ENCODE peak calls at places on chromosomes 1 and 21, in six cellular contexts. One of them, this sample, is unnamed.
A peak's percentile ranks its signal among the peaks of the same experiment; 100 is the strongest.

GRCh38 chr1:179781962-179782361 is 38.9 kb downstream of the FAM163A start:
- DNase-seq in left ventricle myocardium inferior: peak; percentile 76
- DNase-seq in mammary epithelial cell: no peak
- DNase-seq in kidney epithelial cell: no peak
- DNase-seq in cardiac muscle cell: peak; percentile 90
- DNase-seq in CD4-positive, CD25-positive, alpha-beta regulatory T cell: no peak
- DNase-seq in this sample: no peak

GRCh38 chr1:211775208-211775607 is 55.4 kb downstream of the LPGAT1 start:
- DNase-seq in CD4-positive, CD25-positive, alpha-beta regulatory T cell: no peak
- DNase-seq in kidney epithelial cell: no peak
- DNase-seq in mammary epithelial cell: no peak
- DNase-seq in cardiac muscle cell: no peak
- DNase-seq in left ventricle myocardium inferior: no peak
- DNase-seq in this sample: peak; percentile 4

GRCh38 chr1:30966690-30967369 is 58.3 kb upstream of the SDC3 start:
- DNase-seq in cardiac muscle cell: peak; percentile 84
- DNase-seq in left ventricle myocardium inferior: no peak
- DNase-seq in CD4-positive, CD25-positive, alpha-beta regulatory T cell: no peak
- DNase-seq in mammary epithelial cell: peak; percentile 31
- DNase-seq in kidney epithelial cell: no peak
- DNase-seq in this sample: no peak

GRCh38 chr21:16033193-16033592 is 303.4 kb downstream of the USP25 start:
- DNase-seq in CD4-positive, CD25-positive, alpha-beta regulatory T cell: no peak
- DNase-seq in cardiac muscle cell: no peak
- DNase-seq in kidney epithelial cell: no peak
- DNase-seq in left ventricle myocardium inferior: no peak
- DNase-seq in mammary epithelial cell: no peak
- DNase-seq in this sample: no peak

GRCh38 chr1:94160811-94161210 is 39.9 kb upstream of the ABCA4 start:
- DNase-seq in kidney epithelial cell: peak; percentile 67
- DNase-seq in CD4-positive, CD25-positive, alpha-beta regulatory T cell: no peak
- DNase-seq in mammary epithelial cell: peak; percentile 32
- DNase-seq in cardiac muscle cell: peak; percentile 78
- DNase-seq in left ventricle myocardium inferior: no peak
- DNase-seq in this sample: peak; percentile 68

GRCh38 chr1:89987170-89987819 is 7.6 kb upstream of the ZNF326 start:
- DNase-seq in left ventricle myocardium inferior: no peak
- DNase-seq in CD4-positive, CD25-positive, alpha-beta regulatory T cell: peak; percentile 83
- DNase-seq in cardiac muscle cell: peak; percentile 85
- DNase-seq in kidney epithelial cell: peak; percentile 34
- DNase-seq in mammary epithelial cell: peak; percentile 66
- DNase-seq in this sample: peak; percentile 37

GRCh38 chr1:234617135-234617985 is 7.4 kb upstream of the IRF2BP2 start:
- DNase-seq in CD4-positive, CD25-positive, alpha-beta regulatory T cell: no peak
- DNase-seq in kidney epithelial cell: no peak
- DNase-seq in cardiac muscle cell: peak; percentile 73
- DNase-seq in mammary epithelial cell: peak; percentile 33
- DNase-seq in left ventricle myocardium inferior: no peak
- DNase-seq in this sample: no peak

GRCh38 chr1:224168859-224169380 is 14.1 kb upstream of the DEGS1 start:
- DNase-seq in CD4-positive, CD25-positive, alpha-beta regulatory T cell: peak; percentile 72
- DNase-seq in left ventricle myocardium inferior: no peak
- DNase-seq in kidney epithelial cell: no peak
- DNase-seq in cardiac muscle cell: peak; percentile 96
- DNase-seq in mammary epithelial cell: no peak
- DNase-seq in this sample: no peak

GRCh38 chr21:26388731-26389231 is 184.3 kb downstream of the CYYR1 start:
- DNase-seq in cardiac muscle cell: peak; percentile 48
- DNase-seq in CD4-positive, CD25-positive, alpha-beta regulatory T cell: no peak
- DNase-seq in kidney epithelial cell: peak; percentile 53
- DNase-seq in mammary epithelial cell: peak; percentile 70
- DNase-seq in left ventricle myocardium inferior: no peak
- DNase-seq in this sample: peak; percentile 61

DNA sequence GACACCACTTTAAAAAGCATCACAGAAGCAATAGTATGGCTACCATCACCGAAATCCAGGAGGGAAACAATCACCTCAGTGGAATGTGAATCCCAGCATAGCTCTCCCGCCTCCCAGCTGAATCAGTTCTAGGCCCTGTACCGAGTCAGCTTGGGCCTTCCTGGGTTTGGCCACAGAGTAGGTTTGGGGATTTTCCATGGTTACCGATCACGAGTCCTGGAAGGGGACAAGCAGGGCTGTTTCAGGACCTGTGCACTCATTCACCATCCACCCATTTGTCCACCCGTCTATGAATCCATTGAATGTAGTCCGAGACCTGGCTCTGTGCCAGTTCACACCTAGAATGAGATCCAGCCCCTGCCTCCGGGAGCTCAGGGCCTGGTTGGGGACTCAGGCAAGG is 94.2 kb downstream of the ARHGEF10L start:
- DNase-seq in mammary epithelial cell: peak; percentile 82
- DNase-seq in CD4-positive, CD25-positive, alpha-beta regulatory T cell: no peak
- DNase-seq in kidney epithelial cell: no peak
- DNase-seq in left ventricle myocardium inferior: no peak
- DNase-seq in cardiac muscle cell: no peak
- DNase-seq in this sample: no peak
- H3K36me3 ChIP-seq in mammary epithelial cell: no peaks in the 10 kb centered on the region
- H3K36me3 ChIP-seq in CD4-positive, CD25-positive, alpha-beta regulatory T cell: no peaks in the 10 kb centered on the region
- H3K36me3 ChIP-seq in kidney epithelial cell: peaks cover 3% of the 10 kb centered on the region
- H3K36me3 ChIP-seq in left ventricle myocardium inferior: peaks cover 82% of the 10 kb centered on the region
- H3K36me3 ChIP-seq in cardiac muscle cell: peaks cover 4% of the 10 kb centered on the region
- H3K36me3 ChIP-seq in this sample: peaks cover 23% of the 10 kb centered on the region

DNA sequence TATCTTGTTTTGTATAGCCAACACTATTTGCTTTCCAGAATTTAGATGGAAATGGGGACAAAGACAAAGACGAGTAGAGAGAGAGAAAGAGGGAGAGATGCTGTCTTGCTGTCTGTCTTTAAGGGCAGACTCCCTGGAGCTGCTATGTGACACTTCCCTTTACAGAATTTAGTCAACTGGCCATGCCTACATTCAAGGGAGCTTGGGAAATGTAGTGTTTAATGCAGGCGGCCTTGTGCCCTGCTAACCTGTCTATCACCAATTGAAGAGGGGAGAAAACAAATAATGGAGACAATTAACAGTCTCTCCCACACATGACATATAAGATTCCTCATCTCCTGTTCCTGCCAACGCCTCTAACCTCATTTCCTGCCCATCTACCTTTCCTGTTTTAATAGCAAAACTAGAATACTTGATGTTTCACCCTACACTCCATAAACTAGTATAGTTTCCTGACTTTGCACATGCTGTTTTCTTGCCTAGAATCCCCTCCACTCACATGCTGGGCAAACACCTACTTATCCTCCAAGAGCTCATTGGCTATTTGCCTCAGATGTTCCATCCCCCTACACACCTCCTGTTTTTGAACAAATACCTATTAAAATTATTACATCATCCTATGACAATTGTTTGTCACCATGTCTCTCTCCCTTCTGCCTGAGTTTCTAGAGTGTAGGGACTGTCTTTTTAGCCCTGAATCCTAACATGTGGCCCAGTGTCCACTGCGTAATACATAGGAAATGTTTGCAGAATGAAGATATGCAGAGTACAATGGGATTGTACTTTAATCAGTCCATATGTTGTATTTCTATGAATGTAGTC is 117.2 kb downstream of the SLC25A24 start:
- DNase-seq in mammary epithelial cell: no peak
- DNase-seq in cardiac muscle cell: no peak
- DNase-seq in left ventricle myocardium inferior: no peak
- DNase-seq in CD4-positive, CD25-positive, alpha-beta regulatory T cell: peak; percentile 27
- DNase-seq in kidney epithelial cell: no peak
- DNase-seq in this sample: no peak
- H3K27me3 ChIP-seq in mammary epithelial cell: no peaks in the 10 kb centered on the region
- H3K27me3 ChIP-seq in cardiac muscle cell: no peaks in the 10 kb centered on the region
- H3K27me3 ChIP-seq in left ventricle myocardium inferior: no peaks in the 10 kb centered on the region
- H3K27me3 ChIP-seq in CD4-positive, CD25-positive, alpha-beta regulatory T cell: no peaks in the 10 kb centered on the region
- H3K27me3 ChIP-seq in kidney epithelial cell: no peaks in the 10 kb centered on the region
- H3K27me3 ChIP-seq in this sample: no peaks in the 10 kb centered on the region

GRCh38 chr1:201809876-201810275 is 19.1 kb upstream of the IPO9 start:
- DNase-seq in mammary epithelial cell: no peak
- DNase-seq in left ventricle myocardium inferior: no peak
- DNase-seq in cardiac muscle cell: no peak
- DNase-seq in kidney epithelial cell: no peak
- DNase-seq in CD4-positive, CD25-positive, alpha-beta regulatory T cell: no peak
- DNase-seq in this sample: no peak
- H3K36me3 ChIP-seq in mammary epithelial cell: peaks cover 63% of the 10 kb centered on the region
- H3K36me3 ChIP-seq in left ventricle myocardium inferior: peaks cover 98% of the 10 kb centered on the region
- H3K36me3 ChIP-seq in cardiac muscle cell: peaks cover 93% of the 10 kb centered on the region
- H3K36me3 ChIP-seq in kidney epithelial cell: peaks cover 5% of the 10 kb centered on the region
- H3K36me3 ChIP-seq in CD4-positive, CD25-positive, alpha-beta regulatory T cell: no peaks in the 10 kb centered on the region
- H3K36me3 ChIP-seq in this sample: peaks cover 59% of the 10 kb centered on the region

GRCh38 chr1:117780981-117781475 is 148.4 kb downstream of the GDAP2 start:
- DNase-seq in cardiac muscle cell: no peak
- DNase-seq in CD4-positive, CD25-positive, alpha-beta regulatory T cell: no peak
- DNase-seq in left ventricle myocardium inferior: no peak
- DNase-seq in mammary epithelial cell: no peak
- DNase-seq in kidney epithelial cell: no peak
- DNase-seq in this sample: peak; percentile 40

GRCh38 chr1:117788014-117788413 is 141.4 kb downstream of the GDAP2 start:
- DNase-seq in cardiac muscle cell: no peak
- DNase-seq in left ventricle myocardium inferior: no peak
- DNase-seq in CD4-positive, CD25-positive, alpha-beta regulatory T cell: no peak
- DNase-seq in mammary epithelial cell: no peak
- DNase-seq in kidney epithelial cell: no peak
- DNase-seq in this sample: no peak

GRCh38 chr1:117779364-117779763 is 150.1 kb downstream of the GDAP2 start:
- DNase-seq in CD4-positive, CD25-positive, alpha-beta regulatory T cell: no peak
- DNase-seq in left ventricle myocardium inferior: no peak
- DNase-seq in kidney epithelial cell: no peak
- DNase-seq in cardiac muscle cell: no peak
- DNase-seq in mammary epithelial cell: no peak
- DNase-seq in this sample: no peak

GRCh38 chr1:117782056-117782455 is 147.4 kb downstream of the GDAP2 start:
- DNase-seq in cardiac muscle cell: no peak
- DNase-seq in mammary epithelial cell: no peak
- DNase-seq in kidney epithelial cell: no peak
- DNase-seq in CD4-positive, CD25-positive, alpha-beta regulatory T cell: no peak
- DNase-seq in left ventricle myocardium inferior: no peak
- DNase-seq in this sample: no peak

GRCh38 chr1:117783586-117784396 is 145.6 kb downstream of the GDAP2 start:
- DNase-seq in cardiac muscle cell: no peak
- DNase-seq in CD4-positive, CD25-positive, alpha-beta regulatory T cell: no peak
- DNase-seq in left ventricle myocardium inferior: no peak
- DNase-seq in mammary epithelial cell: no peak
- DNase-seq in kidney epithelial cell: no peak
- DNase-seq in this sample: no peak
- H3K27me3 ChIP-seq in cardiac muscle cell: no peaks in the 10 kb centered on the region
- H3K27me3 ChIP-seq in CD4-positive, CD25-positive, alpha-beta regulatory T cell: peaks cover 7% of the 10 kb centered on the region
- H3K27me3 ChIP-seq in left ventricle myocardium inferior: no peaks in the 10 kb centered on the region
- H3K27me3 ChIP-seq in mammary epithelial cell: no peaks in the 10 kb centered on the region
- H3K27me3 ChIP-seq in kidney epithelial cell: no peaks in the 10 kb centered on the region
- H3K27me3 ChIP-seq in this sample: no peaks in the 10 kb centered on the region

GRCh38 chr1:32332290-32333079 is 3.5 kb downstream of the MARCKSL1 start:
- DNase-seq in kidney epithelial cell: no peak
- DNase-seq in mammary epithelial cell: peak; percentile 41
- DNase-seq in left ventricle myocardium inferior: no peak
- DNase-seq in CD4-positive, CD25-positive, alpha-beta regulatory T cell: no peak
- DNase-seq in cardiac muscle cell: no peak
- DNase-seq in this sample: no peak
- H3K36me3 ChIP-seq in kidney epithelial cell: peaks cover 2% of the 10 kb centered on the region
- H3K36me3 ChIP-seq in mammary epithelial cell: peaks cover 3% of the 10 kb centered on the region
- H3K36me3 ChIP-seq in left ventricle myocardium inferior: peaks cover 61% of the 10 kb centered on the region
- H3K36me3 ChIP-seq in CD4-positive, CD25-positive, alpha-beta regulatory T cell: peaks cover 58% of the 10 kb centered on the region
- H3K36me3 ChIP-seq in cardiac muscle cell: peaks cover 34% of the 10 kb centered on the region
- H3K36me3 ChIP-seq in this sample: peaks cover 21% of the 10 kb centered on the region

DNA sequence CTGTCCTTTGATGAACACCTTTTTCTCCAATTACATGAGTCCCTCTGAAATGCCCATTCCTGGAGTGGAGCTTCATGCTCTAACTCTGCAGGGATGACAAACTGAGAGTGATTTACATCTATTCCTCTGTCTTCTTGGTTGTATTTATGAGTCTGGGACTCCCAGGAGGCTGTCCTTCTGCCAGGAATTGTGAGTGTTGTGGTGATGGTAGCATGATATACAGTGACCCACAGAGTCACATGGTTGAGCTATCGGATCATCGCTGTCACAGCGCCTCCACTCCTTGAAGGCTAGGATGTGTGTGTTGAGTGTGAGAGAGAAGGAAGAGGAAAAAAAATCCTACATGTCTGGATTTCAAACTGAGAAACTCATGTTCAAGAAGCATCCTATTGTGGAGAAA is 163.4 kb upstream of the CACNA1E start:
- DNase-seq in CD4-positive, CD25-positive, alpha-beta regulatory T cell: no peak
- DNase-seq in cardiac muscle cell: no peak
- DNase-seq in left ventricle myocardium inferior: no peak
- DNase-seq in kidney epithelial cell: no peak
- DNase-seq in mammary epithelial cell: no peak
- DNase-seq in this sample: no peak
- H3K27me3 ChIP-seq in CD4-positive, CD25-positive, alpha-beta regulatory T cell: peaks cover 23% of the 10 kb centered on the region
- H3K27me3 ChIP-seq in cardiac muscle cell: peaks cover 76% of the 10 kb centered on the region
- H3K27me3 ChIP-seq in left ventricle myocardium inferior: peaks cover 85% of the 10 kb centered on the region
- H3K27me3 ChIP-seq in kidney epithelial cell: peaks cover 36% of the 10 kb centered on the region
- H3K27me3 ChIP-seq in mammary epithelial cell: peaks cover 34% of the 10 kb centered on the region
- H3K27me3 ChIP-seq in this sample: peaks cover 11% of the 10 kb centered on the region

GRCh38 chr1:161173711-161174110 is 3.6 kb downstream of the B4GALT3 start:
- DNase-seq in CD4-positive, CD25-positive, alpha-beta regulatory T cell: no peak
- DNase-seq in mammary epithelial cell: no peak
- DNase-seq in left ventricle myocardium inferior: no peak
- DNase-seq in kidney epithelial cell: no peak
- DNase-seq in cardiac muscle cell: no peak
- DNase-seq in this sample: no peak

GRCh38 chr1:161172776-161173376 is 4.4 kb downstream of the B4GALT3 start:
- DNase-seq in CD4-positive, CD25-positive, alpha-beta regulatory T cell: no peak
- DNase-seq in left ventricle myocardium inferior: no peak
- DNase-seq in cardiac muscle cell: peak; percentile 91
- DNase-seq in kidney epithelial cell: no peak
- DNase-seq in mammary epithelial cell: no peak
- DNase-seq in this sample: peak; percentile 69

GRCh38 chr1:161171191-161171590 is 5.0 kb downstream of the PPOX start:
- DNase-seq in left ventricle myocardium inferior: no peak
- DNase-seq in cardiac muscle cell: no peak
- DNase-seq in kidney epithelial cell: no peak
- DNase-seq in CD4-positive, CD25-positive, alpha-beta regulatory T cell: no peak
- DNase-seq in mammary epithelial cell: no peak
- DNase-seq in this sample: no peak

GRCh38 chr1:161172349-161172748 is 5.0 kb downstream of the B4GALT3 start:
- DNase-seq in left ventricle myocardium inferior: no peak
- DNase-seq in CD4-positive, CD25-positive, alpha-beta regulatory T cell: no peak
- DNase-seq in mammary epithelial cell: no peak
- DNase-seq in cardiac muscle cell: no peak
- DNase-seq in kidney epithelial cell: no peak
- DNase-seq in this sample: no peak

GRCh38 chr1:161171696-161172095 is 5.5 kb downstream of the PPOX start:
- DNase-seq in CD4-positive, CD25-positive, alpha-beta regulatory T cell: no peak
- DNase-seq in left ventricle myocardium inferior: no peak
- DNase-seq in mammary epithelial cell: no peak
- DNase-seq in cardiac muscle cell: no peak
- DNase-seq in kidney epithelial cell: no peak
- DNase-seq in this sample: no peak
- H3K36me3 ChIP-seq in CD4-positive, CD25-positive, alpha-beta regulatory T cell: peaks cover 58% of the 10 kb centered on the region
- H3K36me3 ChIP-seq in left ventricle myocardium inferior: peaks cover 69% of the 10 kb centered on the region
- H3K36me3 ChIP-seq in mammary epithelial cell: peaks cover 23% of the 10 kb centered on the region
- H3K36me3 ChIP-seq in cardiac muscle cell: peaks cover 37% of the 10 kb centered on the region
- H3K36me3 ChIP-seq in kidney epithelial cell: peaks cover 3% of the 10 kb centered on the region
- H3K36me3 ChIP-seq in this sample: peaks cover 20% of the 10 kb centered on the region

DNA sequence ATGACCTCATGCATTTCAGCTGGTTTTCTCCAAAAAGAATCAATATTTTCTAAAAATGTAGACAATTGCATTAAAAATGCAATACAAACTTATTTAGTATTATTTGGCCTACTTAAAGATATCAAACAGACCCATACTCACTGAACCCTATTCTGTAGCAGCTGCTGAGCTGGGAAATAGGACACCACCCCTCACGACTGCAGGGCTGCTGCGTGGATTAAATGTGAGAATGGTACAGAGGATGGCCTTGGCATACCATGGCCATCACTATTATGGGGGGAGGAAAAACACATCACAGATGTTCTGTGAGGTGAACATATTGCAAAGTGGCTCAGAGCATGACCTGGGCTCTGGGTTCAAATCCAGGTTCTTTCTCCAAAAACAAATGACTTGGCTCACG is 2.8 kb upstream of the ZNF436 start:
- DNase-seq in mammary epithelial cell: no peak
- DNase-seq in left ventricle myocardium inferior: no peak
- DNase-seq in kidney epithelial cell: no peak
- DNase-seq in cardiac muscle cell: no peak
- DNase-seq in CD4-positive, CD25-positive, alpha-beta regulatory T cell: no peak
- DNase-seq in this sample: no peak
- H3K27me3 ChIP-seq in mammary epithelial cell: no peaks in the 10 kb centered on the region
- H3K27me3 ChIP-seq in left ventricle myocardium inferior: no peaks in the 10 kb centered on the region
- H3K27me3 ChIP-seq in kidney epithelial cell: no peaks in the 10 kb centered on the region
- H3K27me3 ChIP-seq in cardiac muscle cell: no peaks in the 10 kb centered on the region
- H3K27me3 ChIP-seq in CD4-positive, CD25-positive, alpha-beta regulatory T cell: no peaks in the 10 kb centered on the region
- H3K27me3 ChIP-seq in this sample: no peaks in the 10 kb centered on the region

This sample was measured in BJ.